ENCODE peak calls at places on chromosomes 7 and 10, in five cellular contexts. H is NT2/D1; O is stimulated activated CD8-positive, alpha-beta memory T cell treated with anti-CD3 and anti-CD28 coated beads, Interleukin-15, amount 100 ng/mL, for 4 hours; I is progenitor cell of endocrine pancreas; E is ureter. J is an unnamed sample.

GRCh38 chr7:157299613-157300405 is 37.0 kb upstream of the DNAJB6 start:
- DNase-seq in O (no peak), I (no peak), H (no peak), E (no peak), J (no peak)

GRCh38 chr10:72170263-72170662 is 45.5 kb upstream of the ANAPC16 start:
- DNase-seq in O (no peak), I (no peak), H (no peak), E (no peak), J (no peak)

GRCh38 chr7:7718461-7718860 is at the start of gene RPA3:
- DNase-seq in H (no peak), O (no peak), I (no peak), E (no peak), J (no peak)

GRCh38 chr10:130820880-130821482 is 490.5 kb downstream of the TCERG1L start:
- DNase-seq in O (no peak), E (no peak), I (no peak), H (no peak), J (peak; percentile 29)

GRCh38 chr7:141884544-141885227 is 31.5 kb upstream of the OR9A4 start:
- DNase-seq in O (no peak), H (no peak), I (no peak), E (no peak), J (no peak)

GRCh38 chr7:41487229-41487861 is 215.5 kb downstream of the INHBA start:
- DNase-seq in O (no peak), E (no peak), H (no peak), I (no peak), J (no peak)

GRCh38 chr10:110642980-110643655 is 1.0 kb upstream of the RBM20 start:
- DNase-seq in I (no peak), E (no peak), H (no peak), O (no peak), J (peak; percentile 45)

GRCh38 chr7:76294344-76295024 is 8.0 kb upstream of the HSPB1 start:
- DNase-seq in H (no peak), I (no peak), E (peak; percentile 97), O (no peak), J (peak; percentile 61)

GRCh38 chr10:66180651-66181318 is 745.1 kb upstream of the LRRTM3 start:
- DNase-seq in E (no peak), H (peak; percentile 42), O (no peak), I (no peak), J (no peak)

GRCh38 chr10:21518629-21519321 is 6.7 kb downstream of the SKIDA1 start:
- DNase-seq in E (no peak), H (no peak), O (no peak), I (no peak), J (no peak)

GRCh38 chr10:36349445-36350063 is 707.5 kb upstream of the FZD8 start:
- DNase-seq in H (no peak), I (no peak), O (no peak), E (no peak), J (peak; percentile 55)

GRCh38 chr7:131372554-131372953 is 44.9 kb downstream of the MKLN1 start:
- DNase-seq in H (no peak), E (no peak), O (no peak), I (no peak), J (no peak)

GRCh38 chr10:71060636-71061426 is 151.5 kb upstream of the UNC5B start:
- DNase-seq in O (no peak), E (no peak), I (no peak), H (no peak), J (no peak)

GRCh38 chr7:53151496-53151895 is 116.1 kb downstream of the POM121L12 start:
- DNase-seq in O (no peak), E (no peak), I (no peak), H (no peak), J (no peak)

GRCh38 chr10:81219758-81220157 is 655.2 kb upstream of the NRG3 start:
- DNase-seq in E (no peak), O (no peak), I (no peak), H (no peak), J (no peak)

GRCh38 chr10:95758351-95759025 is 2.5 kb downstream of the ENTPD1 start:
- DNase-seq in H (no peak), I (no peak), E (no peak), O (no peak), J (no peak)

GRCh38 chr10:67327626-67328535 is 368.1 kb downstream of the CTNNA3 start:
- DNase-seq in I (no peak), O (no peak), E (no peak), H (no peak), J (no peak)

GRCh38 chr7:524800-525199 is 5.2 kb upstream of the PDGFA start:
- DNase-seq in O (no peak), H (no peak), I (no peak), E (no peak), J (no peak)

GRCh38 chr7:50314778-50315177 is 10.3 kb downstream of the IKZF1 start:
- DNase-seq in O (no peak), E (no peak), H (no peak), I (no peak), J (no peak)

GRCh38 chr10:68633816-68634466 is 73.8 kb downstream of the TET1 start:
- DNase-seq in H (no peak), E (no peak), O (no peak), I (no peak), J (no peak)

GRCh38 chr10:49616421-49617230 is 2.8 kb downstream of the CHAT start:
- DNase-seq in H (no peak), O (no peak), E (no peak), I (no peak), J (peak; percentile 11)

GRCh38 chr7:20176552-20177242 is 40.5 kb downstream of the MACC1 start:
- DNase-seq in O (no peak), E (no peak), H (no peak), I (no peak), J (no peak)

GRCh38 chr10:26361946-26362345 is 76.2 kb upstream of the APBB1IP start:
- DNase-seq in O (no peak), I (no peak), E (no peak), H (no peak), J (no peak)

GRCh38 chr7:24868724-24869123 is 111.3 kb downstream of the OSBPL3 start:
- DNase-seq in E (no peak), O (no peak), I (no peak), H (no peak), J (no peak)

GRCh38 chr10:62640386-62640785 is 164.1 kb upstream of the ADO start:
- DNase-seq in O (no peak), H (no peak), I (no peak), E (no peak), J (no peak)

GRCh38 chr10:132813560-132814468 is 27.9 kb upstream of the NKX6-2 start:
- DNase-seq in E (no peak), O (no peak), H (no peak), I (no peak), J (no peak)

GRCh38 chr10:75469018-75469616 is 37.7 kb downstream of the LRMDA start:
- DNase-seq in O (no peak), I (no peak), E (peak; percentile 75), H (no peak), J (no peak)

GRCh38 chr10:46525177-46525823 is 31.2 kb downstream of the GPRIN2 start:
- DNase-seq in I (no peak), O (no peak), H (no peak), E (no peak), J (no peak)

GRCh38 chr7:25949672-25950487 is 202.1 kb upstream of the NFE2L3 start:
- DNase-seq in O (no peak), E (no peak), I (peak; percentile 61), H (no peak), J (peak; percentile 64)

GRCh38 chr7:139679731-139680594 is 97.8 kb downstream of the HIPK2 start:
- DNase-seq in I (no peak), O (no peak), E (no peak), H (no peak), J (no peak)

GRCh38 chr10:104617831-104618230 is 23.3 kb upstream of the SORCS3 start:
- DNase-seq in H (no peak), O (no peak), I (no peak), E (no peak), J (no peak)

GRCh38 chr10:111732116-111732785 is 451.3 kb downstream of the GPAM start:
- DNase-seq in H (no peak), O (no peak), E (no peak), I (no peak), J (no peak)

GRCh38 chr10:93703066-93703465 is 674 bp upstream of the FRA10AC1 start:
- DNase-seq in I (no peak), O (no peak), H (no peak), E (no peak), J (no peak)